ENCODE peak calls at places on chromosomes 1 and 21, in eight cellular contexts. J is IMR-90, H is cardiac fibroblast, I is thoracic aorta, X is Panc1, U is ovary, R is lower leg skin, K is epithelial cell of esophagus. O is an unnamed sample.

GRCh38 chr1:15412843-15413242 is 3.2 kb downstream of the EFHD2 start:
- DNase-seq in J (no peak), I (no peak), U (no peak), R (no peak), H (no peak), K (no peak), X (no peak), O (no peak)

GRCh38 chr1:173717238-173717637 is 2.5 kb downstream of the KLHL20 start:
- DNase-seq in J (no peak), U (no peak), K (no peak), I (no peak), H (no peak), X (no peak), R (no peak), O (peak; percentile 5)

GRCh38 chr1:229557913-229558414 is 543 bp downstream of the ABCB10 start:
- DNase-seq in H (peak; percentile 28), U (peak; percentile 62), R (no peak), X (no peak), J (no peak), K (peak; percentile 21), I (no peak), O (no peak)

GRCh38 chr1:12276225-12276624 is 46.4 kb downstream of the VPS13D start:
- DNase-seq in I (no peak), H (peak; percentile 69), R (no peak), J (peak; percentile 51), K (peak; percentile 61), U (no peak), X (no peak), O (peak; percentile 73)

GRCh38 chr1:22776051-22776611 is 65.5 kb downstream of the EPHB2 start:
- DNase-seq in R (no peak), X (no peak), K (no peak), U (no peak), H (no peak), J (no peak), I (no peak), O (peak; percentile 5)

GRCh38 chr21:38277501-38278111 is 20.8 kb downstream of the KCNJ15 start:
- DNase-seq in K (peak; percentile 99), J (peak; percentile 100), U (no peak), H (peak; percentile 95), X (peak; percentile 33), R (peak; percentile 79), I (no peak), O (peak; percentile 99)

GRCh38 chr21:46641656-46642055 is 6.2 kb downstream of the PRMT2 start:
- DNase-seq in I (no peak), K (no peak), X (no peak), R (no peak), J (no peak), U (no peak), H (no peak), O (no peak)

GRCh38 chr1:69258842-69259241 is 308.9 kb upstream of the LRRC7 start:
- DNase-seq in J (no peak), H (no peak), X (no peak), R (no peak), K (no peak), I (no peak), U (no peak), O (no peak)

GRCh38 chr21:27759091-27759659 is 792.3 kb upstream of the ADAMTS5 start:
- DNase-seq in J (no peak), K (peak; percentile 29), I (no peak), R (no peak), H (no peak), X (no peak), U (no peak), O (no peak)

GRCh38 chr21:37460196-37460595 is 93.6 kb downstream of the DYRK1A start:
- DNase-seq in K (no peak), X (no peak), U (no peak), R (no peak), H (no peak), I (no peak), J (no peak), O (no peak)

GRCh38 chr1:177884499-177885021 is 85.3 kb downstream of the SEC16B start:
- DNase-seq in R (no peak), H (no peak), K (no peak), I (no peak), J (no peak), U (no peak), X (no peak), O (peak; percentile 12)

GRCh38 chr1:113333056-113333455 is 57.3 kb upstream of the MAGI3 start:
- DNase-seq in H (no peak), R (no peak), K (no peak), U (no peak), I (no peak), J (no peak), X (no peak), O (no peak)

DNA sequence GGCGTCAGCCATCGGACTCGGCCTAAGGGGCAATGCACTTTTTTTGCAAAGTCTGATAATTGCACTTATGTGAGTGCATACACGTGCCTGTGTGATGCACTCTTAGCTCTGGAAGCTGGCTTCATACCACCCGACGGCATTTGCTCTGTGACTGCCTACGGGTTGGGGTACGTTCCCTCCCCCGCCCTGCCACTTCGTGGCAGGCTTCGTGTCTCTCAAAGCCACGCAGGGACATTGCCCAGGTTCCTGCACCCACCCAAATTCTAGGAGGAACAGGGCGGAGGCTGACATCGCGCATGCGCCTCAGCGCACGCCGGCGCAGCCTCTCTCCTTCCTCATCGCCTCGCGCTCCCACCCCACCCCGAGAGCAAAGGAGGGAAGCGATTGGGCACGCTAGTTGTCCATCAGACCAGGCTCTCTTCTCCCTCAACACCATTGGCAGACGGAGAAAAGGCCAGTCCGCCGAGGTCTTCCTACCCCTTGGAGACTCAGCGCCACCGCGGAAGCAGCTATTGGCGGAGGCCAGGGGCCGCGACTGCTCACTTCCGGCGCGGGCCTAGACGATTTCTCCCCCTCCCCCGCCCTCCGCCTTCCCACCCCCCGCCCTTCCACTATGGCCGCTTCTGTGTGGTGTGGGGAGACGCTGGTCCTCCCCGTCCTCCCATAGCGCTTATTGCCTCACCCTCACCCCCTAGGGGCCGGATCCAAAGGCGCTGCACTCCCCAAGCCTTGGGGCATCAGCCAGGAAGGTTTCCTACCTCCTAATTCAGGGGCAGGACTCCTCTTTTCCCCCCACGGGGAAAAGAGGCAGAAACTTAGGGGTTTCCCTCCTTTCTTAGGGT is at the start of gene INTS3:
- DNase-seq in R (peak; percentile 100), K (peak; percentile 100), H (peak; percentile 100), U (peak; percentile 99), J (peak; percentile 100), I (peak; percentile 98), X (peak; percentile 99), O (peak; percentile 100)
- TF ChIP-seq CTCF in R (no peak), K (no peak), H (peak; percentile 19), U (no peak), J (no peak), I (no peak), X (no peak), O (peak; percentile 27)

DNA sequence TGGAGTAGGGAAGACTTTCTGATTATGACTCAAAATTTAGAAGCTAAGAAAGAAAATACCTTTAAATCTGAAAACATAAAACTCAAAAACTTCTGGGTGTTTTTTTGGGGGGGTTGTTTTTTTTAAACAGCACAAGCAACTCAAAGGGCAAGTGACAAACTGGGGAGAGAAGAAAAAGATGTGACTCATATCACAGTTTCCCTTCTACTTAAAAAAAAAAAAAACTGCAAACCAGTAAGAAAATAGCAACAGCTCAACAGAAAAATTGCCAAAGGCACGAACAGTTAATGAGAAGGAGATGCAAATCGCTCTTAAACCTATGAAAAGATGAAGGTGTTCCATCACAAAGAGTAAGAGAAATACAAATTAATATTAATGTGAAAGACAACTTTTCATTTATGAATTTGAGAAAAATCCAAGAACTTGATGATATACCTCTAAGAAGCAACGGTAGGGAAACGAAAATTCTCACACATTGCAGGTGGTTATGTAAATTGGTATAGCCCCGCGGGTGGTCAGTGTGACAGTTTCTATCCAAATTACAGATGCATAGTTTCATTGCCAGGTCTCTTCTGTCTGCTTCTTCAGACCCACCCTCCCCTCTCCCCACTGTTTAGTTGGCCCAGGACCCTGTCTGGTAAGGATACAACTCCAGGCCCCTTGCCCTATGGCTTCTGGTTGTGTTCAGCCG is 9.0 kb downstream of the IFNAR2 start:
- DNase-seq in I (no peak), K (no peak), X (no peak), U (no peak), H (no peak), J (no peak), R (no peak), O (no peak)
- H3K4me3 ChIP-seq in I (no peak overlapping the region), K (no peak overlapping the region), X (no peak overlapping the region), U (no peak overlapping the region), H (no peak overlapping the region), J (no peak overlapping the region), R (no peak overlapping the region), O (no peak overlapping the region)

GRCh38 chr1:161021959-161022332 is 994 bp upstream of the F11R start:
- DNase-seq in I (no peak), X (no peak), R (no peak), U (no peak), K (peak; percentile 95), H (no peak), J (peak; percentile 33), O (no peak)

GRCh38 chr1:161018631-161018930 is 2.4 kb downstream of the F11R start:
- DNase-seq in R (no peak), J (no peak), X (no peak), H (no peak), K (no peak), I (no peak), U (no peak), O (no peak)

GRCh38 chr1:161021168-161021958 is 411 bp upstream of the F11R start:
- DNase-seq in X (no peak), H (peak; percentile 64), J (peak; percentile 20), I (no peak), K (peak; percentile 100), R (peak; percentile 89), U (peak; percentile 86), O (no peak)

GRCh38 chr1:161019767-161020572 is 982 bp downstream of the F11R start:
- DNase-seq in J (no peak), R (peak; percentile 50), I (no peak), U (no peak), H (peak; percentile 67), X (no peak), K (peak; percentile 94), O (no peak)

DNA sequence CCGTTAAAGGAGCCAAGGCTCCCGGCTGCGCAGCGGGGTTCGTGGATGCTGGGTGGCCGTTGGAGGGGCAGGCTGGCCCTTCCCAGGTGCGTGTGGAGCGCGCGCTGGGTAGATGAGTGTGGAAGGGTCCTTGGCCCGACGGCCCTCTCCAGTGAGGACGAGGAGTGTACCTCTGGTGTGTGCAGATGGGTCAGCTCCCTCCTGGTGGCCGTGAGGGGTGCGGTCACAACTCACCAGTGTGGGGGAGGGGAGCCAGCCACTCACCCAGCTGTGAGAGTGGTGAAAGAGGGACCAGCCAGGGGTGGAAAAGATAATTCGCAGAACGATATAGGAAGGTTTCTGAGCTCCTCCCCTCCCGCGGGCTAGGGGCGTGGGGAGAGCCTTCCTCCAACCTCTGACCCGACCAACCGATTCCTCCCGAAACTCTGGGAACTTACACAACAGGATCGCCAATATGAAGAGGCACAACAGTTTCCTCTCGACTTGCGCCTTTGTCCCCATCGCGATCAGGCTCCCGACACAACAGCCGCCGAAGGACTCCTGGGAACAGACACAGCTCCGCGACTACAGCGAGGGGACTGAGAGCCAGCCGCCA is at the start of gene F11R:
- DNase-seq in U (peak; percentile 66), I (no peak), H (peak; percentile 62), X (no peak), K (peak; percentile 87), J (no peak), R (peak; percentile 59), O (no peak)
- TF ChIP-seq CTCF in U (no peak), I (no peak), H (peak; percentile 11), X (no peak), K (peak; percentile 32), J (peak; percentile 3), R (no peak), O (no peak)

DNA sequence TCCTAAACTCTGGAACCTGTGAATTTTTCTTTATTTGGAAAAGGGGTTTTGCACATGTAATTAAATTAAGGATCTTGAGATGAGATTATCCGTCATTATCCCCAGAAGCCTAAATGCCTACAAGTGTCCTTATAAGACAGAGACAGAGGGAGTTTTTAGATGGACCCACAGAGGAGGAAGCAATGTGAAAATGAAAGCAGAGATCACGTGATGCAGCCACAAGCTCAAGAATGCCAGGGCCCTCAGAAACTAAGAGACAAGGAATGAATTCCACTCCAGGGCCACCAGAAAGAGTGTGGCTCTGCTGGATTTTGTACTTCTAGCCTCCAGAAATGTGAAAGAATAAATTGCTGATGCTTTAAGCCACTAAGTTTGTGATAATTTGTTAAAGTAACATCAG is 183.6 kb upstream of the UBE2U start:
- DNase-seq in U (no peak), K (no peak), I (no peak), X (no peak), J (peak; percentile 69), H (peak; percentile 69), R (peak; percentile 53), O (peak; percentile 78)
- H3K4me3 ChIP-seq in U (no peak overlapping the region), K (no peak overlapping the region), I (peak overlapping the region; percentile 58), X (no peak overlapping the region), J (peak overlapping the region; percentile 31), H (no peak overlapping the region), R (no peak overlapping the region), O (peak overlapping the region; percentile 7)

O was measured in fibroblast of the aortic adventitia.